ENCODE peak calls at places on chromosomes 16 and 17, in five cellular contexts. A, O, U, P and H are unnamed samples.

GRCh38 chr16:88389621-88390160 is 6.9 kb downstream of the ZNF469 start:
- DNase-seq in A (no peak), U (no peak), O (no peak), P (no peak), H (no peak)

GRCh38 chr16:55666012-55666411 is 10.2 kb downstream of the SLC6A2 start:
- DNase-seq in P (no peak), A (no peak), U (no peak), O (no peak), H (no peak)

GRCh38 chr17:55709984-55710383 is 12.7 kb downstream of the TMEM100 start:
- DNase-seq in U (no peak), O (no peak), P (no peak), A (no peak), H (no peak)

GRCh38 chr17:7304179-7304578 is 3.2 kb upstream of the EIF5A start:
- DNase-seq in O (no peak), U (no peak), P (no peak), A (no peak), H (no peak)

GRCh38 chr16:67158637-67159600 is 790 bp downstream of the TRADD start:
- DNase-seq in U (peak; percentile 48), A (no peak), P (peak; percentile 71), O (peak; percentile 56), H (peak; percentile 52)

GRCh38 chr16:57622361-57623250 is 5.8 kb upstream of the ADGRG1 start:
- DNase-seq in A (no peak), P (no peak), O (no peak), U (peak; percentile 35), H (no peak)

GRCh38 chr16:53892155-53892554 is 188.2 kb downstream of the FTO start:
- DNase-seq in O (peak; percentile 42), U (peak; percentile 61), A (peak; percentile 72), P (no peak), H (peak; percentile 62)

GRCh38 chr17:78812849-78813248 is 27.8 kb downstream of the USP36 start:
- DNase-seq in P (no peak), O (no peak), U (no peak), A (no peak), H (no peak)

GRCh38 chr17:18984273-18985114 is 20.1 kb downstream of the FAM83G start:
- DNase-seq in A (no peak), O (no peak), U (no peak), P (no peak), H (no peak)

GRCh38 chr17:30360396-30360795 is 18.3 kb upstream of the CPD start:
- DNase-seq in P (no peak), O (no peak), A (no peak), U (no peak), H (no peak)

GRCh38 chr17:16818340-16818739 is 128.3 kb downstream of the CCDC144A start:
- DNase-seq in P (no peak), O (no peak), U (no peak), A (no peak), H (no peak)

GRCh38 chr16:87421369-87421912 is 29.3 kb downstream of the MAP1LC3B start:
- DNase-seq in U (no peak), O (no peak), A (no peak), P (no peak), H (no peak)

GRCh38 chr16:83907926-83908325 is 9.0 kb downstream of the MLYCD start:
- DNase-seq in P (no peak), U (no peak), A (no peak), O (no peak), H (no peak)

GRCh38 chr16:23608194-23608593 is 12.1 kb upstream of the NDUFAB1 start:
- DNase-seq in A (peak; percentile 93), P (no peak), U (no peak), O (no peak), H (no peak)

GRCh38 chr17:42112552-42113176 is at the start of gene DHX58:
- DNase-seq in O (peak; percentile 43), A (peak; percentile 88), P (peak; percentile 90), U (peak; percentile 64), H (peak; percentile 54)

GRCh38 chr16:14307623-14308356 is 236.7 kb downstream of the MRTFB start:
- DNase-seq in U (no peak), A (no peak), P (no peak), O (no peak), H (no peak)

GRCh38 chr17:39487946-39488345 is 26.7 kb downstream of the CDK12 start:
- DNase-seq in A (no peak), U (no peak), O (no peak), P (no peak), H (no peak)

GRCh38 chr17:41906465-41907184 is 12.1 kb downstream of the ACLY start:
- DNase-seq in A (no peak), O (no peak), P (no peak), U (no peak), H (peak; percentile 65)

GRCh38 chr16:23679274-23679985 is 741 bp downstream of the PLK1 start:
- DNase-seq in P (no peak), U (peak; percentile 63), O (peak; percentile 89), A (peak; percentile 48), H (peak; percentile 80)

GRCh38 chr16:87325480-87325879 is 8.3 kb upstream of the C16orf95 start:
- DNase-seq in U (no peak), O (no peak), P (no peak), A (no peak), H (no peak)

GRCh38 chr16:29848420-29849297 is 14.4 kb downstream of the CDIPT start:
- DNase-seq in U (peak; percentile 65), P (no peak), A (peak; percentile 63), O (peak; percentile 82), H (peak; percentile 81)

GRCh38 chr16:799948-800833 is at the start of gene GNG13:
- DNase-seq in P (no peak), U (no peak), A (no peak), O (peak; percentile 78), H (no peak)

GRCh38 chr17:48981927-48982539 is 13.6 kb upstream of the GIP start:
- DNase-seq in O (no peak), A (no peak), P (no peak), U (no peak), H (no peak)

GRCh38 chr16:23836078-23836403 is 258 bp downstream of the PRKCB start:
- DNase-seq in U (no peak), P (no peak), O (no peak), A (no peak), H (no peak)

GRCh38 chr16:66930189-66930588 is 4.0 kb downstream of the CIAO2B start:
- DNase-seq in U (peak; percentile 76), A (no peak), P (no peak), O (peak; percentile 45), H (peak; percentile 52)

GRCh38 chr16:65875362-65876199 is 490.9 kb upstream of the CDH5 start:
- DNase-seq in A (no peak), U (no peak), P (no peak), O (no peak), H (no peak)

GRCh38 chr16:66416981-66417700 is 10.0 kb upstream of the BEAN1 start:
- DNase-seq in O (no peak), P (no peak), U (no peak), A (no peak), H (no peak)

GRCh38 chr17:3589784-3590183 is 19.4 kb downstream of the TRPV1 start:
- DNase-seq in A (no peak), P (no peak), U (no peak), O (no peak), H (no peak)

DNA sequence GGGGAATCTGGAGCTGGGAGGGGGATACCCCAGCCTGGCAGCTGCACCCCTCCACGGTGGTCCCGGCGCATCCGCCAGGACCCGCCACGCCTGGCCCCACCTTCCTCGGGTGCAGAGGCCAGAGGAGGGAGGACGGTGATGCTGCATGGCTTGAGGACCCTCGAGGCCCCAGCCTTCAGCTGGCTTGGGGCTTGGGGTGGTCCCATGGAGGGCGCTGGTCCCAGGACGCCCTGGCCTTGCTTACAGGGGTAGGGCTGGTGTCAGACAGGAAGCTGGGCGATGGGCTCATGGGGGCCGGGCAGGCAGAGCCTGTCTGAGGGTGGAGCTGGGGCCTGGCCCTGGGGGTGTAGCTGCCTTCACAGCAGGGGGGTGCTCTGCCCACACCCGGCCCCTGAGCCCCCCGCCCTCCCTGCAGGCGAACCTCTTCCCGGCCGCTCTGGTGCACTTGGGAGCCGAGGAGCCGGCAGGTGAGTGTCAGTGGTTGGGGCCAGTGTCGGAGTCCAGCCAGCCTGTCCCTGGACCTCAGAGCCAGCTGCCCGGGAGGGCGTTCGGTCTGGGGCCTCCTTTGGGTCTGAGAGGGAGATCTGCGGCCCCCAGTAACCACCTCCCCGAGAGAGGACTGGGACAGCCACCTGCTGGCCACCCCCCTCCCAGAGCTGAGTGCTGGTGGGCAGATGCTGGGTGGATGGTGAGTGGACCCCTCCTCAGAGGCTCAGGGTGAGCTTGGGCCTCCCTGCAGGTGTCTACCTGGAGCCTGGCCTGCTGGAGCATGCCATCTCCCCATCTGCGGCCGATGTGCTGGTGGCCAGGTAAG is 6.4 kb downstream of the CENPX start:
- DNase-seq in U (no peak), P (no peak), A (no peak), O (no peak), H (no peak)
- TF ChIP-seq MYC in U (no peak), P (no peak), A (no peak), O (no peak), H (no peak)

DNA sequence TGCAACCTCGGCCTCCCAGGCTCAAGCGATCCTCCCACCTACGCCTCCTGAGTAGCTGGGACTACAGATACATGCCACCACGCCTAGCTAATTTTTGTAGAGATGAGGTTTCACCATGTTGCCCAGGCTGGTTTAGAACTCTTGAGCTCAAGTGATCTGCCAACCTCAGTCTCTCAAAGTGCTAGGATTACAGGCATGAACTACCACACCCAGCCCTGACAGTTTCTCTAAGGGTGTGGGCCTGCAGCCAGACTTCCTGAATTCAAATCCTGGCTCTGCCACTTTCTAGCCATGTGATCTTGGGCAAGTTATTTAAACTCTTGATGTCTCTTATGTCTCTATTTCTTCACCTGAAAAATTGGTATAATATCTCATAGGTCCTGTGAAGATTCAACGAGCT is 5.6 kb downstream of the CUEDC1 start:
- DNase-seq in O (no peak), P (no peak), A (no peak), U (no peak), H (peak; percentile 53)
- H3K4me1 ChIP-seq in O (peaks cover 35% of the 10 kb centered on the region), P (peaks cover 46% of the 10 kb centered on the region), A (peaks cover 56% of the 10 kb centered on the region), U (peaks cover 90% of the 10 kb centered on the region), H (peaks cover 93% of the 10 kb centered on the region)

GRCh38 chr16:25372716-25373115 is 115.1 kb upstream of the ZKSCAN2 start:
- DNase-seq in P (no peak), O (no peak), A (no peak), U (no peak), H (no peak)
- TF ChIP-seq MYC in P (no peak), O (no peak), A (no peak), U (no peak), H (no peak)

GRCh38 chr17:28492352-28493310 is 13.5 kb upstream of the FOXN1 start:
- DNase-seq in A (no peak), U (no peak), O (no peak), P (no peak), H (peak; percentile 29)

GRCh38 chr17:28491860-28492259 is 14.3 kb upstream of the FOXN1 start:
- DNase-seq in O (no peak), A (no peak), U (no peak), P (no peak), H (no peak)

GRCh38 chr17:28495626-28496025 is 10.5 kb upstream of the FOXN1 start:
- DNase-seq in A (no peak), U (no peak), O (no peak), P (no peak), H (no peak)

GRCh38 chr17:28493467-28493866 is 12.7 kb upstream of the FOXN1 start:
- DNase-seq in O (no peak), A (no peak), P (no peak), U (no peak), H (no peak)

GRCh38 chr17:28494445-28495188 is 11.5 kb upstream of the FOXN1 start:
- DNase-seq in O (peak; percentile 88), A (peak; percentile 44), P (no peak), U (peak; percentile 27), H (peak; percentile 96)
- H3K4me1 ChIP-seq in O (no peaks in the 10 kb centered on the region), A (no peaks in the 10 kb centered on the region), P (peaks cover 9% of the 10 kb centered on the region), U (peaks cover 15% of the 10 kb centered on the region), H (peaks cover 5% of the 10 kb centered on the region)

GRCh38 chr16:69187387-69187890 is 475 bp downstream of the SNTB2 start:
- DNase-seq in P (no peak), U (no peak), A (peak; percentile 60), O (peak; percentile 71), H (peak; percentile 52)
- TF ChIP-seq MYC in P (no peak), U (no peak), A (no peak), O (no peak), H (no peak)